ENCODE peak calls at places on chromosomes 5 and 9, in six cellular contexts. R is K562, H is fibroblast of lung, B is hepatocyte, M is neural progenitor cell, D is epithelial cell of esophagus. C is an unnamed sample.

GRCh38 chr5:139711067-139711851 is 63.1 kb downstream of the CXXC5 start:
- DNase-seq in B (peak; percentile 55), H (peak; percentile 49), R (peak; percentile 81), M (peak; percentile 86), D (peak; percentile 34), C (peak; percentile 27)

GRCh38 chr5:141692919-141693848 is 11.2 kb upstream of the ARAP3 start:
- DNase-seq in H (peak; percentile 69), M (peak; percentile 29), B (no peak), D (peak; percentile 57), R (peak; percentile 41), C (peak; percentile 18)

GRCh38 chr5:133147411-133147810 is 95.6 kb downstream of the HSPA4 start:
- DNase-seq in M (no peak), B (no peak), H (peak; percentile 31), R (no peak), D (no peak), C (peak; percentile 15)

GRCh38 chr9:18502546-18502945 is 28.6 kb downstream of the ADAMTSL1 start:
- DNase-seq in M (no peak), D (no peak), B (no peak), H (no peak), R (no peak), C (no peak)

GRCh38 chr5:38715671-38716070 is 130.1 kb upstream of the OSMR start:
- DNase-seq in M (peak; percentile 48), R (no peak), H (no peak), D (no peak), B (no peak), C (no peak)

GRCh38 chr5:133910596-133910995 is 57.8 kb downstream of the C5orf15 start:
- DNase-seq in R (no peak), D (no peak), M (peak; percentile 31), B (no peak), H (no peak), C (no peak)

GRCh38 chr5:35924122-35924949 is 14.1 kb downstream of the CAPSL start:
- DNase-seq in B (no peak), D (peak; percentile 41), R (no peak), H (peak; percentile 90), M (no peak), C (peak; percentile 64)

GRCh38 chr9:125409637-125410521 is 148.3 kb downstream of the GAPVD1 start:
- DNase-seq in H (peak; percentile 69), D (peak; percentile 62), R (peak; percentile 92), M (peak; percentile 25), B (no peak), C (no peak)

GRCh38 chr5:154179846-154180710 is 10.5 kb upstream of the GALNT10 start:
- DNase-seq in D (peak; percentile 62), B (peak; percentile 76), R (peak; percentile 62), H (peak; percentile 57), M (peak; percentile 80), C (peak; percentile 78)

GRCh38 chr5:119063579-119064379 is 7.1 kb upstream of the DMXL1 start:
- DNase-seq in B (peak; percentile 24), R (peak; percentile 15), M (no peak), H (peak; percentile 52), D (peak; percentile 2), C (peak; percentile 78)

GRCh38 chr5:35838370-35839042 is 18.2 kb upstream of the IL7R start:
- DNase-seq in R (no peak), M (no peak), B (no peak), H (peak; percentile 11), D (no peak), C (no peak)

GRCh38 chr5:64763948-64764503 is 4.5 kb downstream of the SREK1IP1 start:
- DNase-seq in D (no peak), R (no peak), M (no peak), B (no peak), H (no peak), C (no peak)

GRCh38 chr5:116554764-116555163 is 19.9 kb downstream of the SEMA6A start:
- DNase-seq in M (peak; percentile 41), D (no peak), H (no peak), R (no peak), B (no peak), C (no peak)

GRCh38 chr9:94631599-94631998 is 7.7 kb downstream of the FBP1 start:
- DNase-seq in B (peak; percentile 23), M (no peak), D (peak; percentile 24), R (no peak), H (no peak), C (no peak)

GRCh38 chr5:74055446-74056097 is 429.6 kb downstream of the ARHGEF28 start:
- DNase-seq in R (no peak), H (no peak), M (no peak), D (no peak), B (no peak), C (no peak)

GRCh38 chr9:75997196-75997595 is 106.7 kb downstream of the PCSK5 start:
- DNase-seq in M (no peak), D (no peak), R (no peak), H (no peak), B (no peak), C (peak; percentile 47)

GRCh38 chr9:101443358-101443757 is 7.8 kb upstream of the ALDOB start:
- DNase-seq in M (no peak), R (no peak), D (no peak), B (no peak), H (no peak), C (no peak)

GRCh38 chr9:136565075-136565721 is 19.4 kb upstream of the NOTCH1 start:
- DNase-seq in D (no peak), H (peak; percentile 38), R (no peak), M (no peak), B (no peak), C (peak; percentile 53)

GRCh38 chr5:78560000-78560399 is 88.6 kb downstream of the LHFPL2 start:
- DNase-seq in R (no peak), M (no peak), D (no peak), H (no peak), B (no peak), C (no peak)

GRCh38 chr9:89059925-89060506 is 68.7 kb downstream of the S1PR3 start:
- DNase-seq in B (no peak), M (no peak), D (no peak), R (no peak), H (no peak), C (no peak)

GRCh38 chr5:169762338-169763095 is 125.4 kb downstream of the DOCK2 start:
- DNase-seq in H (peak; percentile 89), M (no peak), B (no peak), D (peak; percentile 41), R (no peak), C (peak; percentile 42)

GRCh38 chr5:64977779-64978178 is 209.0 kb downstream of the CWC27 start:
- DNase-seq in D (peak; percentile 5), B (no peak), M (no peak), R (no peak), H (peak; percentile 30), C (peak; percentile 72)

GRCh38 chr5:80204808-80205614 is 50.8 kb downstream of the SERINC5 start:
- DNase-seq in B (peak; percentile 73), R (peak; percentile 54), M (peak; percentile 58), H (peak; percentile 74), D (no peak), C (peak; percentile 60)

GRCh38 chr5:109844695-109845094 is 155.0 kb downstream of the MAN2A1 start:
- DNase-seq in R (no peak), B (no peak), H (peak; percentile 82), D (peak; percentile 49), M (no peak), C (peak; percentile 13)

GRCh38 chr5:53543401-53543800 is 17.0 kb upstream of the NDUFS4 start:
- DNase-seq in B (no peak), M (peak; percentile 37), D (no peak), H (peak; percentile 77), R (peak; percentile 25), C (peak; percentile 28)

GRCh38 chr5:149420509-149421371 is 41.6 kb upstream of the IL17B start:
- DNase-seq in B (peak; percentile 6), M (peak; percentile 32), R (no peak), D (no peak), H (peak; percentile 43), C (peak; percentile 56)

GRCh38 chr5:149419532-149420485 is 40.7 kb upstream of the IL17B start:
- DNase-seq in M (no peak), B (peak; percentile 7), R (no peak), D (no peak), H (no peak), C (no peak)

GRCh38 chr5:149421834-149422233 is 42.7 kb upstream of the IL17B start:
- DNase-seq in D (peak; percentile 34), R (no peak), H (no peak), B (peak; percentile 28), M (no peak), C (peak; percentile 49)

GRCh38 chr5:149422429-149423286 is 43.6 kb upstream of the IL17B start:
- DNase-seq in D (no peak), M (peak; percentile 52), H (peak; percentile 88), B (peak; percentile 85), R (peak; percentile 26), C (peak; percentile 82)

GRCh38 chr5:149421372-149421685 is 42.2 kb upstream of the IL17B start:
- DNase-seq in D (no peak), R (no peak), M (no peak), B (no peak), H (no peak), C (no peak)
- H3K4me3 ChIP-seq in D (no peak overlapping the region), R (no peak overlapping the region), M (no peak overlapping the region), B (no peak overlapping the region), H (no peak overlapping the region), C (no peak overlapping the region)

GRCh38 chr9:37430841-37431597 is 8.5 kb downstream of the GRHPR start:
- DNase-seq in D (no peak), M (peak; percentile 73), B (peak; percentile 62), R (peak; percentile 34), H (peak; percentile 32), C (no peak)
- TF ChIP-seq CTCF in D (peak; percentile 18), M (peak; percentile 34), B (peak; percentile 6), R (peak; percentile 44), H (no peak), C (no peak)

DNA sequence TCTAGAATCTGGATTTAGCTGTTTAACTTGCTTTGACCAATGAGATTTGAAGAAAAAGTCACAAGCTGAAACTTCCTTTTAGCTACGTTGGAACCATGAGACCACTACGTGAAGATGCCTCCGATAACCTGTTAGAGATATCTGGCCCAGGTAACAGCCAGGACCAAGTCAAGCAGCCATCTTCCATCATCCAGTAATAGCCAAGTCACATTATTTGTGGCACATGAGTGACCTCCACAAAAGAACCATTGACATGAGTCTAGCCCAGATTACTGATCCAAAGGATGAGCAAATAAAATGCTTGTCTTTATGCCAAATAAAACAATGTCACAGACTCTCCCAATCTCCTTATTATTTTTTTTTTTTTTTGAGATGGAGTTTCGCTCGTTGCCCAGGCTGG is 1.6 kb downstream of the DEPDC1B start:
- DNase-seq in D (no peak), B (no peak), R (no peak), H (no peak), M (no peak), C (no peak)
- H3K4me3 ChIP-seq in D (no peak overlapping the region), B (no peak overlapping the region), R (no peak overlapping the region), H (no peak overlapping the region), M (peak overlapping the region; percentile 81), C (no peak overlapping the region)

DNA sequence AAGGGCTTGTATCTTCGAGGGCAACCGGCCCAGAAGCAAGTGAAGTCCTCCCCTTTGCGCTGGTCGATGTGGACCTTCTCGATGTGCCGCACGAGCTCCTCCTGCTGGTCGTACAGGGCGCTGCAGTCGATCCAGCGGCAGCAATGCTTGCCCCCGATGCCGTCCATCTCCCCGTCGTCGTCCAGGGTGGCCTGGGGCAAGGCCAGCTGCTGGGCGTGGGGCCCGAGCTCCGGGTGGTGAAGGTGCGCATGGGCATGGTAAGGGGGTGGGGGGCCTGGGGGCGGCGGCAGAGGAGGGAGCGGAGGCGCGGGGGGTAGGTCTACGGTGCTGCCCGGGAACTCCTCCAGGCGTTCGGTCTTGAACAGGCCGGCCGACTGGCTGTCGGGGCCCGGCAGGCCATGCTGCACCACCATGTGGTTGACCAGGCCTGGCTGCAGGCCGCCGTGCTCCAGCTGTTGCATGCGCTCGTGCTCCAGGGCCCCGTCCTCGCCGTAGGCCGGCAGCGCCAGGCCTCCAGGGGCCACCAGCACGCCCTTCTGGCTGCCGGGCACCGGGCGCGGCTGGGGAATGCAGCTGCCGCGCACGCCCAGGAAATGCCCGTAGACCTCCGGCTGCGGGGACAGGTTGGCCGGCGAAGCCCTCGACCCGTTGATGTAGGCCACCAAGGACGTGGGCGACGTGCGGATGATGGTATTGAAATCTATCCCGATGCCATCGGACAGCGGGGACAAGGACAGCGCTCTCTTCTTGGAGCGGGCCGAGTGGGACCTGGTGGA is 181.8 kb downstream of the GLIS3 start:
- DNase-seq in D (no peak), R (peak; percentile 54), H (no peak), B (no peak), M (no peak), C (no peak)
- TF ChIP-seq CTCF in D (peak; percentile 16), R (peak; percentile 65), H (peak; percentile 22), B (peak; percentile 11), M (peak; percentile 38), C (peak; percentile 42)

C was measured in fibroblast of the aortic adventitia.